ENCODE peak calls at places on chromosomes 2 and 18, in four cellular contexts. L is stimulated activated CD4-positive, alpha-beta T cell treated with anti-CD3 and anti-CD28 coated beads, Interleukin-4, amount 100 ng/mL, for 24 hours; T is left cardiac atrium; S is NCI-H1694. Z is an unnamed sample.

GRCh38 chr2:60335533-60336237 is 217.8 kb downstream of the BCL11A start:
- DNase-seq in T (no peak), S (no peak), L (no peak), Z (no peak)

GRCh38 chr2:139020287-139020686 is 240.1 kb upstream of the NXPH2 start:
- DNase-seq in S (no peak), T (no peak), L (no peak), Z (no peak)

GRCh38 chr2:34242741-34243123 is 643.6 kb upstream of the FAM98A start:
- DNase-seq in L (no peak), S (no peak), T (no peak), Z (no peak)

GRCh38 chr2:3637692-3638455 is 20.1 kb upstream of the ALLC start:
- DNase-seq in S (no peak), T (no peak), L (no peak), Z (no peak)

GRCh38 chr2:43840961-43841360 is 2.2 kb downstream of the ABCG8 start:
- DNase-seq in L (no peak), S (no peak), T (no peak), Z (no peak)

GRCh38 chr18:8389391-8390340 is 219.6 kb upstream of the RAB12 start:
- DNase-seq in S (peak), T (peak), L (peak), Z (peak)

GRCh38 chr2:78999410-78999809 is 26.1 kb upstream of the REG3G start:
- DNase-seq in S (peak), L (no peak), T (no peak), Z (no peak)

GRCh38 chr2:189153608-189154007 is 26.0 kb downstream of the COL5A2 start:
- DNase-seq in T (no peak), S (no peak), L (no peak), Z (no peak)

GRCh38 chr2:108199726-108200125 is 40.0 kb upstream of the SULT1C3 start:
- DNase-seq in T (no peak), S (no peak), L (no peak), Z (no peak)

GRCh38 chr18:13239557-13239956 is 21.0 kb downstream of the LDLRAD4 start:
- DNase-seq in S (no peak), L (no peak), T (no peak), Z (no peak)

GRCh38 chr2:47249427-47249826 is 94.3 kb upstream of the STPG4 start:
- DNase-seq in T (no peak), S (no peak), L (no peak), Z (no peak)

GRCh38 chr2:45778720-45779171 is 127.3 kb downstream of the PRKCE start:
- DNase-seq in L (peak), T (peak), S (peak), Z (peak)

GRCh38 chr2:214126135-214126534 is 284.7 kb upstream of the VWC2L start:
- DNase-seq in S (no peak), L (no peak), T (no peak), Z (no peak)

GRCh38 chr2:188132385-188132784 is 159.3 kb upstream of the GULP1 start:
- DNase-seq in L (no peak), S (no peak), T (peak), Z (no peak)

GRCh38 chr2:150548527-150548926 is 61.1 kb upstream of the RND3 start:
- DNase-seq in L (no peak), T (no peak), S (no peak), Z (no peak)

GRCh38 chr2:39216495-39217191 is 27.1 kb downstream of the CDKL4 start:
- DNase-seq in S (no peak), T (no peak), L (peak), Z (peak)

GRCh38 chr2:45343618-45344017 is 267.4 kb downstream of the SRBD1 start:
- DNase-seq in T (no peak), S (no peak), L (no peak), Z (no peak)

GRCh38 chr2:239150125-239151011 is 250.5 kb downstream of the HDAC4 start:
- DNase-seq in T (peak), L (no peak), S (no peak), Z (no peak)

GRCh38 chr2:223696719-223697118 is 94.6 kb upstream of the SCG2 start:
- DNase-seq in L (no peak), T (no peak), S (no peak), Z (no peak)

GRCh38 chr2:156852210-156852609 is 405.3 kb upstream of the GALNT5 start:
- DNase-seq in L (no peak), S (no peak), T (no peak), Z (no peak)

GRCh38 chr2:63692002-63692606 is 103.3 kb downstream of the MDH1 start:
- DNase-seq in T (no peak), S (peak), L (peak), Z (no peak)

GRCh38 chr2:69975853-69976462 is 14.5 kb upstream of the ASPRV1 start:
- DNase-seq in L (no peak), T (no peak), S (no peak), Z (peak)

GRCh38 chr2:68936462-68936861 is 16.2 kb downstream of the GKN2 start:
- DNase-seq in T (no peak), L (no peak), S (no peak), Z (no peak)

GRCh38 chr18:48749768-48750167 is 201.0 kb downstream of the SMAD7 start:
- DNase-seq in S (no peak), L (no peak), T (peak), Z (no peak)

GRCh38 chr2:26758790-26759321 is 5.2 kb upstream of the SLC35F6 start:
- DNase-seq in S (no peak), T (no peak), L (no peak), Z (no peak)

GRCh38 chr2:226932443-226932842 is 96.6 kb downstream of the RHBDD1 start:
- DNase-seq in T (no peak), L (no peak), S (no peak), Z (no peak)

GRCh38 chr2:11583203-11583752 is 49.4 kb downstream of the GREB1 start:
- DNase-seq in T (no peak), L (no peak), S (no peak), Z (no peak)

GRCh38 chr2:119485336-119486110 is 38.8 kb downstream of the SCTR start:
- DNase-seq in L (no peak), T (peak), S (no peak), Z (no peak)

GRCh38 chr2:101818531-101819451 is 121.3 kb downstream of the MAP4K4 start:
- DNase-seq in T (no peak), S (no peak), L (no peak), Z (no peak)

GRCh38 chr2:109339519-109339991 is 210.6 kb downstream of the SH3RF3 start:
- DNase-seq in S (no peak), L (no peak), T (no peak), Z (no peak)

GRCh38 chr18:27361477-27361876 is 176.4 kb upstream of the CHST9 start:
- DNase-seq in L (no peak), T (no peak), S (no peak), Z (no peak)

Z was measured in Caco-2.